ENCODE peak calls at places on chromosomes 3 and 15, in seven cellular contexts. Y is activated T-helper 1 cell treated with anti-CD3 and anti-CD28 coated beads, Interleukin-12 subunit alpha, Interleukin-12 subunit beta, Interleukin-2, Interleukin-4 antibody, amounts not matched to agents 30 ng/mL and 10 ng/mL and 1 ng/mL, durations not matched to agents 14 hours and 24 hours and 36 hours; N is right cardiac atrium; V is stimulated activated CD4-positive, alpha-beta T cell treated with anti-CD3 and anti-CD28 coated beads, Interleukin-1b, Interleukin-23, amount 100 ng/mL, for 4 hours; B is GM10248; P is choroid plexus epithelial cell; H is left ventricle myocardium inferior. T is an unnamed sample.
A peak's percentile ranks its signal among the peaks of the same experiment; 100 is the strongest.

GRCh38 chr3:47485812-47486211 is 10.1 kb upstream of the SCAP start:
- DNase-seq in Y (no peak), N (no peak), V (no peak), B (no peak), P (no peak), H (no peak), T (no peak)

GRCh38 chr3:161409858-161410257 is 38.5 kb upstream of the SPTSSB start:
- DNase-seq in Y (no peak), N (no peak), V (no peak), B (no peak), P (no peak), H (no peak), T (no peak)

GRCh38 chr3:43998841-43999805 is 242.6 kb upstream of the TOPAZ1 start:
- DNase-seq in Y (no peak), N (no peak), V (no peak), B (peak; percentile 80), P (peak; percentile 51), H (no peak), T (peak; percentile 85)

GRCh38 chr15:91032919-91033803 is 10.8 kb upstream of the VPS33B start:
- DNase-seq in Y (peak; percentile 41), N (peak; percentile 70), V (peak; percentile 34), B (peak; percentile 59), P (peak; percentile 41), H (peak; percentile 41), T (peak; percentile 86)

GRCh38 chr3:74605437-74605836 is 9.0 kb downstream of the CNTN3 start:
- DNase-seq in Y (no peak), N (no peak), V (no peak), B (no peak), P (no peak), H (no peak), T (no peak)

GRCh38 chr15:79740581-79740980 is 156.2 kb downstream of the MTHFS start:
- DNase-seq in Y (no peak), N (no peak), V (no peak), B (no peak), P (no peak), H (no peak), T (no peak)

GRCh38 chr15:100468265-100468664 is 60.5 kb downstream of the CERS3 start:
- DNase-seq in Y (no peak), N (no peak), V (no peak), B (no peak), P (peak; percentile 23), H (peak; percentile 17), T (no peak)

GRCh38 chr3:12750223-12750622 is 8.8 kb downstream of the TMEM40 start:
- DNase-seq in Y (no peak), N (peak; percentile 78), V (no peak), B (no peak), P (peak; percentile 76), H (peak; percentile 55), T (no peak)

GRCh38 chr3:195662-196061 is 901 bp upstream of the CHL1 start:
- DNase-seq in Y (no peak), N (no peak), V (no peak), B (no peak), P (no peak), H (no peak), T (no peak)

GRCh38 chr3:42509111-42509510 is 6.7 kb downstream of the VIPR1 start:
- DNase-seq in Y (no peak), N (no peak), V (no peak), B (no peak), P (no peak), H (no peak), T (no peak)

GRCh38 chr3:21390136-21390535 is 360.9 kb downstream of the ZNF385D start:
- DNase-seq in Y (no peak), N (no peak), V (no peak), B (no peak), P (no peak), H (no peak), T (no peak)

GRCh38 chr15:59492389-59493377 is 54.7 kb downstream of the FAM81A start:
- DNase-seq in Y (peak; percentile 25), N (peak; percentile 72), V (peak; percentile 24), B (peak; percentile 56), P (peak; percentile 80), H (peak; percentile 44), T (peak; percentile 78)

GRCh38 chr3:55069950-55070349 is 142.1 kb upstream of the LRTM1 start:
- DNase-seq in Y (no peak), N (no peak), V (no peak), B (no peak), P (no peak), H (no peak), T (no peak)